ENCODE peak calls at places on chromosome 22, in nine cellular contexts. L is H1; E is fibroblast of villous mesenchyme; D is PC-9; Q is stimulated activated CD4-positive, alpha-beta T cell treated with anti-CD3 and anti-CD28 coated beads, TNF-alpha, amount 100 ng/mL, for 24 hours; A is substantia nigra; P is HT1080; R is NCI-H2081 treated with DMSO at 0.1 percent for 48 hours; B is upper lobe of right lung. K is an unnamed sample.

GRCh38 chr22:36771376-36772063 is 4.4 kb downstream of the IFT27 start:
- DNase-seq in L (no peak), E (no peak), D (no peak), Q (no peak), A (no peak), P (no peak), R (no peak), B (peak; percentile 38), K (no peak)

GRCh38 chr22:50027639-50028537 is 15.3 kb upstream of the IL17REL start:
- DNase-seq in L (no peak), E (no peak), D (peak; percentile 80), Q (peak; percentile 54), A (no peak), P (peak; percentile 35), R (no peak), B (peak; percentile 74), K (no peak)

GRCh38 chr22:50314081-50314454 is 6.6 kb upstream of the PLXNB2 start:
- DNase-seq in L (no peak), E (no peak), D (no peak), Q (no peak), A (no peak), P (no peak), R (no peak), B (no peak), K (no peak)

GRCh38 chr22:40007826-40008710 is 13.3 kb downstream of the FAM83F start:
- DNase-seq in L (no peak), E (no peak), D (no peak), Q (no peak), A (no peak), P (no peak), R (no peak), B (no peak), K (peak; percentile 24)

GRCh38 chr22:31139066-31139465 is 1.2 kb downstream of the PLA2G3 start:
- DNase-seq in L (no peak), E (no peak), D (no peak), Q (no peak), A (no peak), P (no peak), R (no peak), B (peak; percentile 23), K (no peak)

GRCh38 chr22:44493206-44493605 is 4.8 kb downstream of the RTL6 start:
- DNase-seq in L (no peak), E (no peak), D (no peak), Q (no peak), A (no peak), P (no peak), R (no peak), B (no peak), K (no peak)

GRCh38 chr22:18048441-18048898 is 24.1 kb upstream of the MICAL3 start:
- DNase-seq in L (no peak), E (peak; percentile 94), D (no peak), Q (no peak), A (no peak), P (no peak), R (no peak), B (peak; percentile 60), K (peak; percentile 64)

GRCh38 chr22:44133901-44134511 is 46.7 kb upstream of the PARVG start:
- DNase-seq in L (no peak), E (peak; percentile 33), D (no peak), Q (no peak), A (peak; percentile 35), P (no peak), R (no peak), B (peak; percentile 57), K (peak; percentile 77)

GRCh38 chr22:20779014-20779812 is 5.3 kb downstream of the SERPIND1 start:
- DNase-seq in L (no peak), E (peak; percentile 57), D (no peak), Q (no peak), A (no peak), P (no peak), R (no peak), B (no peak), K (no peak)

GRCh38 chr22:43995057-43995685 is 28.9 kb upstream of the PARVB start:
- DNase-seq in L (no peak), E (no peak), D (no peak), Q (no peak), A (no peak), P (no peak), R (no peak), B (peak; percentile 51), K (no peak)

GRCh38 chr22:28594784-28595324 is 84.8 kb downstream of the TTC28 start:
- DNase-seq in L (no peak), E (peak; percentile 78), D (peak; percentile 36), Q (no peak), A (no peak), P (peak; percentile 9), R (peak; percentile 26), B (no peak), K (no peak)

GRCh38 chr22:37472418-37473006 is 13.7 kb downstream of the MFNG start:
- DNase-seq in L (no peak), E (peak; percentile 36), D (no peak), Q (peak; percentile 34), A (no peak), P (peak; percentile 37), R (no peak), B (no peak), K (no peak)

GRCh38 chr22:31635638-31636306 is 26.2 kb downstream of the PISD start:
- DNase-seq in L (no peak), E (no peak), D (peak; percentile 72), Q (no peak), A (no peak), P (no peak), R (no peak), B (peak; percentile 74), K (no peak)

GRCh38 chr22:23237201-23237798 is 57.0 kb downstream of the BCR start:
- DNase-seq in L (no peak), E (peak; percentile 50), D (no peak), Q (no peak), A (no peak), P (no peak), R (peak; percentile 42), B (no peak), K (peak; percentile 77)

GRCh38 chr22:30267382-30268302 is 991 bp upstream of the OSM start:
- DNase-seq in L (no peak), E (no peak), D (no peak), Q (peak; percentile 64), A (no peak), P (no peak), R (no peak), B (no peak), K (no peak)

GRCh38 chr22:36790648-36791047 is 14.7 kb upstream of the IFT27 start:
- DNase-seq in L (no peak), E (no peak), D (no peak), Q (peak; percentile 25), A (no peak), P (no peak), R (no peak), B (no peak), K (no peak)

GRCh38 chr22:22940961-22941605 is 53.5 kb downstream of the IGLL5 start:
- DNase-seq in L (no peak), E (no peak), D (no peak), Q (no peak), A (no peak), P (no peak), R (no peak), B (peak; percentile 44), K (no peak)

GRCh38 chr22:36299295-36299694 is 46.4 kb downstream of the APOL1 start:
- DNase-seq in L (no peak), E (no peak), D (no peak), Q (no peak), A (no peak), P (no peak), R (no peak), B (no peak), K (peak; percentile 49)